ENCODE peak calls at places on chromosomes 4 and X, in four cellular contexts. W is mesothelial cell of epicardium, Z is glutamatergic neuron, L is mucosa of descending colon. A is an unnamed sample.

GRCh38 chr4:153409412-153409811 is 56.7 kb upstream of the TMEM131L start:
- DNase-seq in W (no peak), Z (no peak), L (no peak), A (no peak)

GRCh38 chr4:123676550-123677229 is 280.1 kb downstream of the SPRY1 start:
- DNase-seq in W (no peak), Z (no peak), L (no peak), A (no peak)

GRCh38 chrX:77087529-77088169 is 359.5 kb upstream of the FGF16 start:
- DNase-seq in W (no peak), Z (no peak), L (no peak), A (no peak)

GRCh38 chrX:115387327-115387726 is 97.8 kb downstream of the LUZP4 start:
- DNase-seq in W (no peak), Z (no peak), L (no peak), A (no peak)

GRCh38 chr4:66959207-66959606 is 586.1 kb downstream of the CENPC start:
- DNase-seq in W (no peak), Z (no peak), L (no peak), A (no peak)

GRCh38 chr4:71441186-71442169 is 102.7 kb downstream of the SLC4A4 start:
- DNase-seq in W (peak; percentile 52), Z (no peak), L (no peak), A (no peak)

GRCh38 chr4:53130896-53131561 is 234.8 kb downstream of the SCFD2 start:
- DNase-seq in W (no peak), Z (no peak), L (no peak), A (no peak)

GRCh38 chrX:54407266-54407665 is 32.9 kb upstream of the TSR2 start:
- DNase-seq in W (no peak), Z (no peak), L (no peak), A (no peak)

GRCh38 chrX:91434351-91435168 is at the start of gene PABPC5:
- DNase-seq in W (peak; percentile 85), Z (peak; percentile 84), L (peak; percentile 69), A (peak; percentile 23)

GRCh38 chrX:130531066-130531465 is 129.3 kb downstream of the RBMX2 start:
- DNase-seq in W (no peak), Z (no peak), L (no peak), A (no peak)

GRCh38 chr4:44446191-44446590 is 2.4 kb downstream of the KCTD8 start:
- DNase-seq in W (no peak), Z (no peak), L (no peak), A (no peak)

GRCh38 chr4:77734928-77735327 is 84.2 kb downstream of the CNOT6L start:
- DNase-seq in W (no peak), Z (no peak), L (no peak), A (no peak)

GRCh38 chr4:110622841-110623709 is at the start of gene PITX2:
- DNase-seq in W (peak; percentile 99), Z (peak; percentile 100), L (peak; percentile 93), A (peak; percentile 55)

GRCh38 chr4:123638834-123639233 is 242.2 kb downstream of the SPRY1 start:
- DNase-seq in W (no peak), Z (no peak), L (no peak), A (no peak)

GRCh38 chr4:33592701-33593100 is 2651.6 kb downstream of the ARAP2 start:
- DNase-seq in W (no peak), Z (no peak), L (no peak), A (no peak)

GRCh38 chrX:71993371-71993770 is 82.7 kb downstream of the NHSL2 start:
- DNase-seq in W (no peak), Z (no peak), L (no peak), A (no peak)

GRCh38 chrX:117972681-117973080 is 143.9 kb downstream of the KLHL13 start:
- DNase-seq in W (no peak), Z (no peak), L (no peak), A (no peak)

GRCh38 chrX:40148439-40149285 is 50.9 kb upstream of the BCOR start:
- DNase-seq in W (peak; percentile 39), Z (peak; percentile 21), L (no peak), A (no peak)

GRCh38 chrX:142428916-142429315 is 223.8 kb upstream of the MAGEC2 start:
- DNase-seq in W (no peak), Z (no peak), L (no peak), A (no peak)

GRCh38 chr4:128658214-128658621 is 151.3 kb upstream of the JADE1 start:
- DNase-seq in W (no peak), Z (no peak), L (no peak), A (no peak)

GRCh38 chrX:8907678-8908077 is 106.5 kb upstream of the FAM9A start:
- DNase-seq in W (no peak), Z (no peak), L (no peak), A (no peak)

GRCh38 chrX:149506349-149506748 is 1.2 kb upstream of the IDS start:
- DNase-seq in W (no peak), Z (no peak), L (no peak), A (no peak)

GRCh38 chrX:115911967-115912366 is 258.6 kb upstream of the AGTR2 start:
- DNase-seq in W (no peak), Z (no peak), L (no peak), A (no peak)

GRCh38 chr4:102647117-102647516 is 113.7 kb downstream of the MANBA start:
- DNase-seq in W (no peak), Z (no peak), L (no peak), A (no peak)

GRCh38 chrX:68428431-68428830 is 4.9 kb downstream of the OPHN1 start:
- DNase-seq in W (no peak), Z (no peak), L (no peak), A (no peak)

GRCh38 chr4:80171251-80171650 is 26.1 kb upstream of the PRDM8 start:
- DNase-seq in W (no peak), Z (no peak), L (no peak), A (no peak)

GRCh38 chrX:83535417-83536244 is 27.5 kb downstream of the POU3F4 start:
- DNase-seq in W (no peak), Z (no peak), L (no peak), A (no peak)

GRCh38 chrX:80098038-80098437 is 83.5 kb downstream of the TBX22 start:
- DNase-seq in W (no peak), Z (no peak), L (no peak), A (no peak)
- TF ChIP-seq CTCF in W (no peak), Z (no peak), L (no peak), A (no peak)

GRCh38 chr4:1030559-1030958 is 19.1 kb downstream of the FGFRL1 start:
- DNase-seq in W (no peak), Z (no peak), L (no peak), A (no peak)
- TF ChIP-seq CTCF in W (no peak), Z (no peak), L (no peak), A (no peak)

GRCh38 chrX:151006410-151007109 is 23.4 kb downstream of the HMGB3 start:
- DNase-seq in W (no peak), Z (no peak), L (no peak), A (no peak)

GRCh38 chrX:151009582-151009981 is 26.4 kb downstream of the HMGB3 start:
- DNase-seq in W (no peak), Z (no peak), L (no peak), A (no peak)

GRCh38 chrX:151000901-151001301 is 17.8 kb downstream of the HMGB3 start:
- DNase-seq in W (no peak), Z (no peak), L (no peak), A (no peak)

DNA sequence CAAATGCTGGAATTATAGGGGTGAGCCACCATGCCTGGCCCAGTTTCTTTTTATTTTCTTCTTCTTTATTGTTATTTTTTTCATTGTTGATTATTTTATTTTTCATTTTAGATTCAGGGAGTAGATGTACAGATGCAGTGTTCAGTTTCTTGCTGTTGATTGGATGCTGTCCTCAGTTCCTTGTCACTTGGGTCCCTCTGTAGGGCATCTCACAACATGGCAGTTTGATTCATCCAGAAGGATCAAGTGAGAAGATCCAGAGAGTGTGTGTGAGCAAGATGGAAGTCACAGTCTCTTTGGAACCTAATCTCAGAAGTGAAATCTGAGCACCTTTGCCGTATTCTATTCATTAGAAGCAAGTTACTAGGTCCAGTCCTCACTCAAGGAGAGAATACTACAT is 20.9 kb downstream of the HMGB3 start:
- DNase-seq in W (no peak), Z (no peak), L (no peak), A (no peak)
- TF ChIP-seq CTCF in W (no peak), Z (no peak), L (no peak), A (no peak)

DNA sequence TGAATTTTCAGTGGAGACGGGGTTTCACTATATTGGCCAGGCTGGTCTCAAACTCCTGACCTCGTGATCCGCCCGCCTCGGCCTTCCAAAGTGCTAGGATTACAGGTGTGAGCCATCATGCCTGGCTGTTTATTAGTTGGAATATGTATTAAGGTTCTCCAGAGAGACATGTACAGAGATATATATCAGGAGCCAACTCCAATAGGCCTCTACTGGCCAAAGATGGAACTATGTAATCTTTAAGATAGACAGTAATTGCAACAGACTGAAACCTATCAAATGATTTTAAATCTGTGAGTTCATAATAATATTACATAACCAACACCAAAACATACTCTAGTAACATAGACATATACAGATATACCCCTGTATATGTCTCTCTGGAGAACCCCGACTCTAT is 5.8 kb upstream of the DMP1 start:
- DNase-seq in W (no peak), Z (no peak), L (no peak), A (no peak)
- TF ChIP-seq CTCF in W (no peak), Z (no peak), L (no peak), A (no peak)

DNA sequence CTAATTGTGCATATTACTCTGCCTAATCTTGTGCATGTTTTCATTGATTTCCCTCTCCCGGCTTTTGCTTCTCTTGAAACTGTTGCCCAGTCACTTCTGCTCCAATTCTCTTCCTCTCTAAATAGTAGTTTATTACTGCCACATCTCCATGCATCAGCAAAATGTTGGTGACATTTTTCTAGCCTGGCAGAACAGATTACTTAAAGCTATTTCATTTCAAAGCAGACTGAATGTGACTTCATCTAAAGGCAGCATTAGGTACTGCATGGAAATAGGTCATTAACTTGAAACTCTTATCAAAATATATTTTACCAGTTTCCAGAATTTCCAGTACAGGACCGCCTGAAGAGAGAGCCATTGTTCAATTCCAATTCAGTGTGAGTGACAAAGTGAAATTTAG is 52.4 kb downstream of the HPGDS start:
- DNase-seq in W (no peak), Z (no peak), L (no peak), A (no peak)
- TF ChIP-seq CTCF in W (no peak), Z (peak; percentile 56), L (no peak), A (no peak)

GRCh38 chrX:38694394-38694793 is 106.9 kb upstream of the MID1IP1 start:
- DNase-seq in W (no peak), Z (no peak), L (no peak), A (no peak)

GRCh38 chrX:38692961-38693360 is 108.3 kb upstream of the MID1IP1 start:
- DNase-seq in W (no peak), Z (no peak), L (no peak), A (no peak)
- TF ChIP-seq CTCF in W (no peak), Z (no peak), L (no peak), A (no peak)

A was measured in omental fat pad.